ENCODE peak calls at places on chromosome 4, in eight cellular contexts. P is A549; I is NCI-H2081; X is mesothelial cell of epicardium; Y is activated CD8-positive, alpha-beta memory T cell treated with anti-CD3 and anti-CD28 coated beads for 4 hours; M is COR-L47; J is HCT116; L is posterior vena cava. B is an unnamed sample.

GRCh38 chr4:107058828-107059227 is 22.7 kb upstream of the DKK2 start:
- DNase-seq in M (no peak), P (no peak), J (no peak), Y (no peak), L (no peak), X (no peak), I (no peak), B (no peak)

GRCh38 chr4:153622093-153622492 is 62.0 kb upstream of the TLR2 start:
- DNase-seq in L (no peak), P (no peak), I (no peak), Y (no peak), X (no peak), M (no peak), J (no peak), B (no peak)

GRCh38 chr4:184814686-184815045 is 11.1 kb downstream of the ACSL1 start:
- DNase-seq in M (no peak), L (no peak), I (no peak), J (no peak), X (no peak), Y (no peak), P (no peak), B (no peak)

GRCh38 chr4:153649572-153649991 is 34.5 kb upstream of the TLR2 start:
- DNase-seq in X (no peak), J (peak; percentile 60), Y (no peak), L (no peak), P (peak; percentile 38), I (no peak), M (peak; percentile 3), B (no peak)

GRCh38 chr4:74608151-74608949 is 163.4 kb downstream of the AREG start:
- DNase-seq in P (peak; percentile 86), L (no peak), I (no peak), M (no peak), Y (no peak), J (no peak), X (no peak), B (no peak)

GRCh38 chr4:88697588-88698329 is at the start of gene NAP1L5:
- DNase-seq in J (peak; percentile 13), X (no peak), I (peak; percentile 60), Y (peak; percentile 31), L (peak; percentile 91), M (peak; percentile 41), P (peak; percentile 50), B (peak; percentile 79)

GRCh38 chr4:56468097-56468422 is 643 bp downstream of the SRP72 start:
- DNase-seq in M (no peak), J (peak; percentile 31), Y (no peak), I (peak; percentile 45), L (no peak), X (peak; percentile 45), P (peak; percentile 40), B (no peak)

GRCh38 chr4:177791188-177791587 is 349.0 kb upstream of the AGA start:
- DNase-seq in Y (no peak), P (no peak), J (no peak), X (no peak), M (no peak), L (no peak), I (no peak), B (no peak)

GRCh38 chr4:141763373-141763772 is 127.0 kb downstream of the IL15 start:
- DNase-seq in I (no peak), M (no peak), P (no peak), J (no peak), X (no peak), L (no peak), Y (no peak), B (no peak)

GRCh38 chr4:98284640-98285046 is 23.5 kb downstream of the RAP1GDS1 start:
- DNase-seq in P (peak; percentile 0), J (peak; percentile 89), Y (no peak), M (no peak), X (no peak), I (no peak), L (no peak), B (no peak)

GRCh38 chr4:73589887-73590801 is 30.1 kb downstream of the RASSF6 start:
- DNase-seq in I (peak; percentile 21), J (no peak), P (no peak), L (no peak), M (peak; percentile 47), Y (no peak), X (no peak), B (no peak)

GRCh38 chr4:16883816-16884215 is 14.6 kb downstream of the LDB2 start:
- DNase-seq in Y (no peak), X (no peak), L (no peak), M (no peak), I (no peak), P (no peak), J (no peak), B (no peak)

GRCh38 chr4:22473268-22473667 is 42.6 kb downstream of the ADGRA3 start:
- DNase-seq in P (no peak), I (no peak), Y (no peak), L (no peak), J (no peak), M (no peak), X (no peak), B (no peak)

GRCh38 chr4:32169841-32170240 is 1449.7 kb downstream of the PCDH7 start:
- DNase-seq in I (no peak), J (no peak), Y (no peak), X (no peak), L (no peak), P (no peak), M (no peak), B (no peak)

GRCh38 chr4:41212221-41213203 is 1.8 kb downstream of the APBB2 start:
- DNase-seq in L (no peak), X (no peak), P (peak; percentile 69), I (peak; percentile 66), J (no peak), Y (no peak), M (peak; percentile 48), B (no peak)

GRCh38 chr4:160180206-160180605 is 1077.3 kb downstream of the RAPGEF2 start:
- DNase-seq in P (peak; percentile 49), I (no peak), L (no peak), J (peak; percentile 21), M (no peak), X (no peak), Y (no peak), B (no peak)

GRCh38 chr4:16029329-16029728 is 54.5 kb downstream of the PROM1 start:
- DNase-seq in X (no peak), P (no peak), M (no peak), Y (no peak), L (no peak), I (no peak), J (no peak), B (no peak)

GRCh38 chr4:121072836-121073362 is 564 bp upstream of the NDNF start:
- DNase-seq in L (peak; percentile 75), M (no peak), P (no peak), I (no peak), Y (no peak), X (peak; percentile 53), J (no peak), B (peak; percentile 73)

GRCh38 chr4:16582526-16582925 is 315.9 kb downstream of the LDB2 start:
- DNase-seq in X (no peak), J (no peak), P (no peak), I (no peak), L (no peak), M (no peak), Y (no peak), B (no peak)

GRCh38 chr4:65654976-65655375 is 15.3 kb downstream of the EPHA5 start:
- DNase-seq in P (no peak), Y (no peak), I (no peak), L (no peak), J (no peak), X (no peak), M (no peak), B (no peak)

GRCh38 chr4:153345011-153345981 is 808 bp downstream of the MND1 start:
- DNase-seq in X (peak; percentile 47), Y (no peak), J (peak; percentile 21), L (no peak), P (peak; percentile 57), I (peak; percentile 5), M (peak; percentile 48), B (peak; percentile 68)

GRCh38 chr4:3253808-3254207 is 4.8 kb downstream of the MSANTD1 start:
- DNase-seq in X (peak; percentile 31), I (no peak), L (peak; percentile 52), P (no peak), J (no peak), M (no peak), Y (no peak), B (peak; percentile 55)

GRCh38 chr4:169818063-169818679 is 60.4 kb upstream of the HPF1 start:
- DNase-seq in L (no peak), X (no peak), M (no peak), J (no peak), P (no peak), Y (no peak), I (no peak), B (no peak)

GRCh38 chr4:81040175-81040659 is 9.7 kb downstream of the BMP3 start:
- DNase-seq in L (no peak), J (no peak), P (peak; percentile 9), M (no peak), X (no peak), Y (no peak), I (peak; percentile 14), B (no peak)

GRCh38 chr4:68344049-68344448 is 5.8 kb downstream of the YTHDC1 start:
- DNase-seq in L (no peak), J (no peak), I (no peak), Y (no peak), X (no peak), M (no peak), P (no peak), B (no peak)

GRCh38 chr4:28350485-28350884 is 1489.8 kb downstream of the STIM2 start:
- DNase-seq in M (no peak), I (no peak), Y (no peak), L (no peak), J (no peak), P (no peak), X (no peak), B (no peak)

GRCh38 chr4:183722738-183723560 is 63.9 kb downstream of the TRAPPC11 start:
- DNase-seq in Y (peak; percentile 14), I (peak; percentile 85), M (peak; percentile 77), L (peak; percentile 86), P (peak; percentile 20), X (peak; percentile 69), J (no peak), B (peak; percentile 84)

GRCh38 chr4:2402941-2403340 is 15.5 kb downstream of the ZFYVE28 start:
- DNase-seq in Y (no peak), P (no peak), J (no peak), L (no peak), X (no peak), I (no peak), M (no peak), B (no peak)

GRCh38 chr4:30716158-30716557 is 4.0 kb upstream of the PCDH7 start:
- DNase-seq in L (no peak), J (peak; percentile 72), X (no peak), P (peak; percentile 14), I (no peak), Y (no peak), M (peak; percentile 13), B (no peak)

GRCh38 chr4:148116264-148116663 is 325.9 kb downstream of the NR3C2 start:
- DNase-seq in P (no peak), I (peak; percentile 24), X (no peak), L (no peak), M (peak; percentile 85), J (no peak), Y (no peak), B (no peak)

GRCh38 chr4:87853108-87853507 is 20.3 kb downstream of the MEPE start:
- DNase-seq in L (no peak), X (no peak), I (peak; percentile 28), M (peak; percentile 13), P (peak; percentile 42), J (peak; percentile 45), Y (no peak), B (no peak)

GRCh38 chr4:124206779-124207605 is 505.5 kb downstream of the ANKRD50 start:
- DNase-seq in Y (no peak), X (no peak), I (no peak), M (no peak), L (no peak), P (peak; percentile 21), J (no peak), B (no peak)

GRCh38 chr4:119559044-119559647 is 69.5 kb downstream of the PDE5A start:
- DNase-seq in M (peak; percentile 17), X (no peak), I (peak; percentile 0), P (peak; percentile 37), Y (no peak), L (no peak), J (peak; percentile 12), B (no peak)